ENCODE peak calls at places on chromosomes 1 and 21, in eight cellular contexts. S is CD4-positive, alpha-beta T cell; Y is MCF 10A; E is breast epithelium; J is D721Med; Q is nephron progenitor cell; R is BJ; N is cardiac fibroblast. B is an unnamed sample.

GRCh38 chr1:106889054-106889453 is 167.4 kb upstream of the PRMT6 start:
- DNase-seq in S (no peak), Y (no peak), E (no peak), J (no peak), Q (peak; percentile 40), R (no peak), N (no peak), B (no peak)

GRCh38 chr1:161779393-161779792 is 13.3 kb downstream of the ATF6 start:
- DNase-seq in S (no peak), Y (no peak), E (no peak), J (no peak), Q (no peak), R (no peak), N (no peak), B (no peak)

GRCh38 chr21:37159053-37159776 is 86.2 kb downstream of the TTC3 start:
- DNase-seq in S (no peak), Y (no peak), E (no peak), J (no peak), Q (no peak), R (no peak), N (no peak), B (no peak)

GRCh38 chr1:56255516-56256181 is 323.7 kb downstream of the PLPP3 start:
- DNase-seq in S (no peak), Y (peak; percentile 56), E (no peak), J (no peak), Q (no peak), R (peak; percentile 59), N (peak; percentile 96), B (no peak)

GRCh38 chr1:43443197-43443946 is 10.4 kb downstream of the HYI start:
- DNase-seq in S (no peak), Y (no peak), E (peak; percentile 24), J (no peak), Q (no peak), R (no peak), N (no peak), B (peak; percentile 23)

GRCh38 chr1:193143285-193143684 is 21.5 kb downstream of the CDC73 start:
- DNase-seq in S (no peak), Y (peak; percentile 35), E (no peak), J (no peak), Q (no peak), R (no peak), N (peak; percentile 29), B (no peak)

GRCh38 chr1:234408757-234409156 is 35.5 kb downstream of the COA6 start:
- DNase-seq in S (peak; percentile 54), Y (no peak), E (no peak), J (no peak), Q (no peak), R (no peak), N (no peak), B (no peak)

GRCh38 chr1:204319462-204319861 is 40.3 kb downstream of the PLEKHA6 start:
- DNase-seq in S (no peak), Y (peak; percentile 99), E (no peak), J (no peak), Q (no peak), R (peak; percentile 91), N (peak; percentile 68), B (no peak)

GRCh38 chr1:61270761-61271411 is 188.5 kb downstream of the NFIA start:
- DNase-seq in S (no peak), Y (no peak), E (no peak), J (no peak), Q (no peak), R (no peak), N (peak; percentile 39), B (no peak)

GRCh38 chr1:198259336-198260109 is 102.7 kb downstream of the NEK7 start:
- DNase-seq in S (no peak), Y (no peak), E (no peak), J (no peak), Q (no peak), R (no peak), N (no peak), B (no peak)

GRCh38 chr1:92487078-92487605 is 417 bp upstream of the GFI1 start:
- DNase-seq in S (no peak), Y (no peak), E (no peak), J (no peak), Q (no peak), R (no peak), N (no peak), B (no peak)

GRCh38 chr1:145707183-145707867 is at the start of gene PDZK1:
- DNase-seq in S (no peak), Y (no peak), E (no peak), J (no peak), Q (no peak), R (no peak), N (no peak), B (no peak)

GRCh38 chr1:31441970-31442647 is 29.1 kb downstream of the SERINC2 start:
- DNase-seq in S (no peak), Y (no peak), E (no peak), J (no peak), Q (no peak), R (no peak), N (no peak), B (no peak)

GRCh38 chr1:107135466-107135865 is 5.4 kb upstream of the NTNG1 start:
- DNase-seq in S (no peak), Y (peak; percentile 65), E (no peak), J (no peak), Q (peak; percentile 83), R (no peak), N (peak; percentile 35), B (no peak)

GRCh38 chr1:161342836-161343235 is 24.8 kb downstream of the CFAP126 start:
- DNase-seq in S (no peak), Y (no peak), E (no peak), J (no peak), Q (no peak), R (no peak), N (no peak), B (no peak)

GRCh38 chr21:43269461-43269860 is 100.7 kb downstream of the CRYAA start:
- DNase-seq in S (peak; percentile 22), Y (peak; percentile 30), E (no peak), J (no peak), Q (no peak), R (no peak), N (no peak), B (no peak)

GRCh38 chr1:220788146-220788545 is 1.4 kb downstream of the MTARC1 start:
- DNase-seq in S (no peak), Y (peak; percentile 54), E (no peak), J (no peak), Q (no peak), R (no peak), N (no peak), B (no peak)

GRCh38 chr1:168373869-168374268 is 93.2 kb downstream of the TBX19 start:
- DNase-seq in S (no peak), Y (peak; percentile 36), E (no peak), J (no peak), Q (no peak), R (no peak), N (peak; percentile 39), B (no peak)

GRCh38 chr1:27402349-27402754 is 9.9 kb downstream of the GPR3 start:
- DNase-seq in S (no peak), Y (peak; percentile 57), E (peak; percentile 84), J (no peak), Q (no peak), R (no peak), N (peak; percentile 86), B (peak; percentile 78)

GRCh38 chr21:36073181-36073580 is 3.4 kb downstream of the CBR1 start:
- DNase-seq in S (no peak), Y (no peak), E (no peak), J (no peak), Q (no peak), R (no peak), N (no peak), B (no peak)

GRCh38 chr1:246165826-246166709 is 341.0 kb downstream of the SMYD3 start:
- DNase-seq in S (no peak), Y (peak; percentile 73), E (no peak), J (no peak), Q (no peak), R (no peak), N (no peak), B (no peak)

GRCh38 chr1:117586747-117587478 is 18.9 kb upstream of the TENT5C start:
- DNase-seq in S (no peak), Y (no peak), E (no peak), J (no peak), Q (no peak), R (no peak), N (no peak), B (peak; percentile 14)
- TF ChIP-seq CTCF in S (no peak), Y (no peak), E (no peak), J (no peak), Q (no peak), R (no peak), N (no peak), B (no peak)

DNA sequence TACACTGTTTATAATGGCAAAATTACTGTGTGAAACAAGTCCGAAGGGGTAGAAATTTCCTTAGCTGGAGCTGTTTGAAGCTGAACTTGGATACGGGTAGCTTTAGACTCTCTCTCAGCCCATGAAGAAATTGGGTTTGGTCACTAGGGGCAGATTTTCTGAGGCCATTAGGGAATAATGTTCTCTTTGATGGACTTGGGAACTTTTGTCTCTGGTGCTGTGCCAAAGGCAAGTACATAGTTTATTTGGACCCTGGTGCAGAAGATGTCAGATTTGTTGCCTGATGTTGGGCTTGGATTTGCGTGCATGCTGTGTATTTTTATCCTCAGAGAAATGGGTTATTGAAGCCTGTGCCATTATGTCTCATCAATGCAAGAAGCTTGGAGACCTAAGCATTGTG is 109.6 kb downstream of the VPS13D start:
- DNase-seq in S (no peak), Y (no peak), E (no peak), J (no peak), Q (no peak), R (no peak), N (no peak), B (no peak)
- TF ChIP-seq CTCF in S (no peak), Y (no peak), E (no peak), J (no peak), Q (no peak), R (no peak), N (peak; percentile 20), B (no peak)

DNA sequence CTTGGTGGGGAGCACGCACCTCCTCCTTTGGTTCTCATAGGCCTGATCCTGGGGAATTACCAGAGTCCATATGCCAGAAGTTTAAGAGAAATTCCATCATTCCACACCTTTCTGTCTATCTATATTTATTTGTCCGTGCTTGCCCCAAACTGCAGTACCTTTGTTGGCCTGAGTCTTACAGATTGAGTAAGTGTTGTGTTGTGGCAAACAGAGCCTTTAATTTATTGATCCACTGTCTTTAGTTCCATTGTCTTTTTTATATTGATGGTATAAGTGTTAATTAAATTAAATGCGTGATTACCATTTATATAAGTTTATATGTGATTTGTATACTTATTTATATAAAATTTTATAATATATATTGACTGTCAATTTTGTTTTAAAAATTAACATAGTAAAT is 4.9 kb downstream of the SH3BGR start:
- DNase-seq in S (no peak), Y (no peak), E (no peak), J (no peak), Q (no peak), R (no peak), N (no peak), B (no peak)
- TF ChIP-seq CTCF in S (no peak), Y (peak; percentile 17), E (no peak), J (no peak), Q (peak; percentile 16), R (peak; percentile 21), N (peak; percentile 12), B (peak; percentile 7)

DNA sequence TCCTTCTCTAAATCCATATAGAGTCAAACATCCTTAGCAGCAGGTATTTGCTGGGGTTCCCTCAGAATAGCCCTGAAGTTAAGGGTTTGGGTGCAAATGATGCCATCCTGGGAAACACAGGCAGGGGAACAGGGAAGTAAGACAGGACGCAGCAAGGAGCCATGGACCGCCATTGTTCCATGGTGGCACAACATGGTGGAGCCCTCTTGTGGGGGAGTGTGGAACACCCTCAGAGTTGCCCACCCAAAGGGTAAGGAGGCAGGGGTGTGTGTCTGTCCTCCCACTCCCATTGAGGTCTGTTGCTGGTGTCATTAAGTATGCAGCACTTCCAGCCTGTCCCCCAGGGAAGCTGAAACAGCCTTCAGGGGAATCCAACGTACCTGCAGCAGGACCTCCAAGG is 20.4 kb upstream of the RCAN1 start:
- DNase-seq in S (no peak), Y (no peak), E (no peak), J (no peak), Q (no peak), R (no peak), N (no peak), B (no peak)
- TF ChIP-seq CTCF in S (no peak), Y (no peak), E (no peak), J (peak; percentile 25), Q (no peak), R (peak; percentile 28), N (peak; percentile 19), B (peak; percentile 38)

B was measured in CD14-positive monocyte.